ENCODE peak calls at places on chromosome 10, in eight cellular contexts. Y, X, J, I, C, E, B and L are unnamed samples.

GRCh38 chr10:120539076-120539475 is 82.0 kb downstream of the PLPP4 start:
- DNase-seq in B (no peak), C (no peak), I (no peak), Y (no peak), J (no peak), X (no peak), E (no peak), L (no peak)

GRCh38 chr10:118978316-118978997 is 51.1 kb upstream of the NANOS1 start:
- DNase-seq in X (no peak), J (no peak), Y (no peak), B (no peak), I (no peak), C (no peak), E (no peak), L (no peak)

GRCh38 chr10:128103229-128103714 is 23.0 kb downstream of the MKI67 start:
- DNase-seq in I (no peak), Y (no peak), X (no peak), C (no peak), E (no peak), B (no peak), J (no peak), L (no peak)

GRCh38 chr10:75293456-75293840 is 57.7 kb upstream of the COMTD1 start:
- DNase-seq in E (no peak), Y (no peak), B (no peak), I (no peak), X (no peak), J (no peak), C (no peak), L (no peak)

GRCh38 chr10:133059571-133059970 is 28.2 kb upstream of the ADGRA1 start:
- DNase-seq in E (no peak), I (no peak), B (no peak), J (no peak), C (no peak), Y (no peak), X (no peak), L (no peak)

GRCh38 chr10:16952610-16953009 is 135.4 kb upstream of the RSU1 start:
- DNase-seq in B (no peak), X (no peak), Y (no peak), C (peak), I (no peak), J (no peak), E (no peak), L (no peak)

GRCh38 chr10:17643339-17643754 is 604 bp upstream of the STAM start:
- DNase-seq in E (peak), Y (no peak), I (no peak), J (no peak), B (peak), X (no peak), C (no peak), L (peak)

GRCh38 chr10:31036209-31036608 is 4.5 kb upstream of the ZNF438 start:
- DNase-seq in B (no peak), E (no peak), Y (no peak), J (peak), I (peak), C (no peak), X (no peak), L (peak)

GRCh38 chr10:99341248-99341647 is 12.1 kb downstream of the CNNM1 start:
- DNase-seq in J (no peak), X (no peak), C (no peak), I (no peak), E (peak), Y (no peak), B (no peak), L (no peak)

GRCh38 chr10:34626158-34626557 is 188.9 kb downstream of the PARD3 start:
- DNase-seq in C (no peak), X (no peak), J (no peak), I (no peak), Y (no peak), E (no peak), B (no peak), L (no peak)

GRCh38 chr10:30534465-30535144 is 94.9 kb downstream of the LYZL2 start:
- DNase-seq in B (peak), C (peak), Y (no peak), J (peak), I (no peak), X (peak), E (peak), L (peak)

GRCh38 chr10:90138844-90139243 is 437.5 kb downstream of the KIF20B start:
- DNase-seq in X (no peak), J (peak), I (no peak), E (no peak), C (no peak), B (peak), Y (no peak), L (peak)

GRCh38 chr10:31623466-31623865 is 304.4 kb downstream of the ZEB1 start:
- DNase-seq in C (no peak), E (no peak), I (no peak), J (no peak), Y (no peak), B (no peak), X (no peak), L (no peak)

GRCh38 chr10:102579206-102579790 is 65.0 kb upstream of the TRIM8 start:
- DNase-seq in B (no peak), X (no peak), J (peak), C (no peak), I (no peak), Y (no peak), E (no peak), L (no peak)

GRCh38 chr10:63103971-63104409 is 29.1 kb upstream of the NRBF2 start:
- DNase-seq in B (no peak), E (no peak), X (no peak), C (peak), Y (no peak), J (no peak), I (peak), L (peak)

GRCh38 chr10:72719941-72720592 is 28.1 kb downstream of the MCU start:
- DNase-seq in E (no peak), X (no peak), C (no peak), J (no peak), B (no peak), I (no peak), Y (no peak), L (peak)

GRCh38 chr10:116080553-116080952 is 192.5 kb downstream of the GFRA1 start:
- DNase-seq in E (no peak), B (no peak), X (peak), J (no peak), I (peak), C (no peak), Y (no peak), L (peak)
- H2AFZ ChIP-seq in E (no peak), B (no peak), X (no peak), J (no peak), I (no peak), C (no peak), Y (no peak), L (no peak)

DNA sequence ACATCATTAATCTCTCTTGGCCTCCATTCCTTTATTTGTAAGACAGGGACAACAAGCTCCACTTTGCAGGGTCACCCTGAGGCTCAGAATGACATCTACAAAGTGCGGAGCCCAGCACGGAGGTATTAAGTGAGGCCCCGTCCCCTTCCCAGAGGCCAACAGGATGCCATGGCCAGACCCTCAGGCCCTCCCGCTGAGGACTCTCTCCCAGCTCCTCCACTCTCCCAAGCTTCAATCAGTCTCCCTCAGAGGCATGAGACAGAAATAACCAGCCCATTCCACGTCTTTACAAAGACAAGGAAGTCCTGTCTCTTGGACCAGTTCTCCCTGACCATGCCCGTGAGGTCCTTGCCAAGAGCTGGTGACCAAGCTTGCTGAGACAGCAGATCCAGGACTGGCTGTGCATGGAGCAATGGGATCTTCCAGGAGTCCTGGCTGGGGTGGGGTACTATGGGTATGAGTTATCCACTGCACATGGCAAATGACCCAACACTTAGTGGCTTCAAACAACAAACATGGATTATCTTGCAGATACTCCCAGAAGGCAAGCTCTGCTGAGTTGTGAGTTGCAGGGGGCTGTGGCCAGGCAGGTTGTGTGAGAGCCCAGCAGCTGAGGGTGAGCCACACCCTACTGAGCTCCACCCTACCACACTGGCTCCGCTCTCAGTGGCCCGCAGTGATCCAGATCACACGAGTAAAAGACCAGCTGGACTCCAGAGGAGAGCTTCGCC is 4.3 kb upstream of the PPIF start:
- DNase-seq in I (no peak), Y (no peak), E (no peak), B (no peak), X (no peak), J (no peak), C (peak), L (no peak)
- TF ChIP-seq POLR2AphosphoS5 in I (no peak), Y (no peak), E (no peak), B (no peak), X (no peak), J (no peak), C (no peak), L (no peak)

GRCh38 chr10:77925795-77926565 is 575 bp downstream of the DLG5 start:
- DNase-seq in I (no peak), C (peak), Y (no peak), X (no peak), E (peak), J (peak), B (no peak), L (peak)

GRCh38 chr10:77927343-77928256 is 1.0 kb upstream of the DLG5 start:
- DNase-seq in I (no peak), X (no peak), C (no peak), Y (no peak), J (peak), E (no peak), B (no peak), L (peak)

GRCh38 chr10:77922551-77923179 is 3.9 kb downstream of the DLG5 start:
- DNase-seq in I (no peak), X (no peak), C (no peak), E (no peak), J (no peak), B (no peak), Y (no peak), L (no peak)

GRCh38 chr10:77926566-77927342 is at the start of gene DLG5:
- DNase-seq in E (peak), Y (no peak), B (no peak), J (peak), C (peak), X (no peak), I (no peak), L (peak)

DNA sequence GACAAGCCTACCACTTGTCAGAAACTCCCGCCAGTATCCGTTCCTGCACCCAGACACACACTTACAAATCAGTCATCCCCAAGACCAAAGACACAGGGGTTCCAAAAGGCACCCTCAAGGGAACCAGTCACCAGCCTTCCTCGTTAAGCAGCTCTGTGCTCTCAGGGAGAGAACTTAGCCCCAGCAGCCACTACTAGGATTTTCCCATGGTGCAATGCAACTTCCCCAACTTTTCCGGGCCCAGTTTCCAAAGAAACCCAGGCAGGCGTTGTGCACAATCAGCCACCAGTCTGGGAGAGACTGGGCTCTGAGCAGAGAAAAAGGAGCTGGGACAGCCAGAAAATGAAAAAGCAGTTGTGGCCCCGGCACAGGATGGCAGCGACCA is 1.2 kb downstream of the DLG5 start:
- DNase-seq in C (no peak), I (no peak), X (no peak), B (no peak), J (peak), Y (no peak), E (peak), L (peak)
- H3K4me2 ChIP-seq in C (peak), I (peak), X (peak), B (peak), J (peak), Y (peak), E (peak), L (peak)

GRCh38 chr10:3469639-3470020 is 297.0 kb upstream of the PITRM1 start:
- DNase-seq in C (no peak), E (no peak), I (no peak), B (no peak), J (no peak), X (no peak), Y (no peak), L (no peak)
- H2AFZ ChIP-seq in C (no peak), E (peak), I (peak), B (no peak), J (no peak), X (peak), Y (no peak), L (no peak)

DNA sequence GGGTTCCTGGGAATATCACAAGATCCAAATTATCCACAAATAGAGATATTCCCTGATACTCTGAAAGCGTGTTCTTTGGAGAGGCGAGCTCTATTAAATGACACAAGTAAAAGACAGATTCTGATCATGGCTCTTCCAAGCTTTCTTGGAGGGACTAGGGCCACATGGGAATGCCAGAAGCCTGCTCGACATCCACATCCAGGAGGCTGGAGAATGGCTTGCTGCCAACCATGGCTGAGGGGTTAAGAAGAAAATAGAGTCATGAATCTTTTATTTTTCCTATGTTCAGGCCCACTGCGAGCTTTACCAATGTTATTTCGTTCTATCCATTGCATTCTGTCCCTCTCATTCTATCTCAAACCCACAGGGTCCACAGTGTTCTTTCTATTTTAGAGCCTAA is 1018.0 kb upstream of the CELF2 start:
- DNase-seq in E (no peak), I (no peak), B (no peak), J (no peak), Y (no peak), X (no peak), C (no peak), L (no peak)
- TF ChIP-seq POLR2AphosphoS5 in E (no peak), I (no peak), B (no peak), J (no peak), Y (no peak), X (no peak), C (no peak), L (no peak)

DNA sequence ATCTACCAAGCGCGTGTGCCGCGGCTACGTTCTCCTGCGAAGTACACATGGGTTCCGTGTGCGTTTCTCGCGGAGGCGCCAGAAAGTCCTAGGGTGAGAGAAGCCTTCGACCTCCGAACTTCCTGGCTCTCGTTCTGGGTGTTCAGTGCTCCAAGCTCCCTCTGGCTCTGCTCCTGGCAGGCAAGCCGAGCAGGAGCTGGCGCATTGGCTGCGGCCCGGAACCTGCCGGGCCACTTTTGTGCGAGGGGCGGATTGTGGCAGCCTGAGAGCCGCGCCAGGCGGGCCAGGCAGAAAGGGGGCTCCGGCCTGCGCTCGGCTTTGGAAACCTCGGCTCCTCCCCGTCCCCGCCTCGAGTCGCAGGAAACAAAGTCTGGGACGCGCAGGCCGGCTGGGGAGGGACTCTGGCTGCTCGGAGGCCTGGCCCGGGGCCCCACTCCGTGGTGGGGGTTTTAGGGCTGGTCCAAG is 9.6 kb downstream of the EMX2 start:
- DNase-seq in B (no peak), E (no peak), X (no peak), C (no peak), J (no peak), Y (no peak), I (no peak), L (peak)
- H3K4me2 ChIP-seq in B (no peak), E (no peak), X (no peak), C (no peak), J (no peak), Y (no peak), I (peak), L (peak)

GRCh38 chr10:43230909-43231522 is 35.8 kb downstream of the RASGEF1A start:
- DNase-seq in Y (no peak), E (no peak), X (no peak), I (no peak), C (no peak), B (no peak), J (no peak), L (no peak)
- H2AFZ ChIP-seq in Y (no peak), E (no peak), X (no peak), I (no peak), C (no peak), B (no peak), J (no peak), L (no peak)

DNA sequence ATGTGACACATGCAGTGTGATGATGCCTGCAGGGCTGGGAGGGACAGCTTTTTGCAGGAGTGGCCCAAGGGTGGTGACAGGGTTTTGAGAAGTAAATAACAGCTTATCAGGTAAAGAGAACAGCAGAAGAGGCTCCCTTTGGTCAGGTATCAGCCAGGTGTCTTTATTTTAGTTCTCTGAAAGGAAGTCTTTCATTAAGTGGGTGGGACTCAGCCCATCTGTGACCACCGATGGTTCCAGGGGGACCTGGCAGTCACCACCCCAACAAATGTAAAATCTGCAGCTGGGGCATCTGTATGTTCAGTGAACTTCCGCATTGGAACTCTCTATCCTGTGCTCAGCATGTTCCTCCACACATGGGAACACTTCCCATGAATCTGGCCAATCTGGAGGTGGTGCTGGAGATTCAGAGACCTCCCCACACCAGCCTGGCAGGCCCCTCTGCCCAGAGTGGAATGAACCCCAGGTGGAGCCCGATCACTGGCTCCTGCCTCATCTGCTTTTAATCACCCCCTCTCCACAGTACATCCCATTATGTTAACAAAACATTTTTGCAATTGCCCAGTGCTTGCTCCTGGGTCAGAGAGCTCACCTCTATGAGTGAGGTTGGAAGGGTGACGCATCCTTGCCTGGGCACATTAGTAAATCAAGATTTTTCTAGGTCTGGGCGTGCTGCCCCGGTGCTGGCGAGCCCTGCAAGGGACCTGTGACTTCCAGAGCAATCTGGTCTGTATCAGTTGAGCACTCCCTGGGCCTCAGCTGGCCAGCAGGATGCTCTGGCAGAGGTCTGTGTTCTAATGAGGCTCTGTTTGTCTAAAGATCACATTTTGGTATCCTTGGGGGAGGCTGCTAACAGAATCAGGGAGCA is 140.4 kb upstream of the GDF10 start:
- DNase-seq in E (peak), X (no peak), J (no peak), C (no peak), Y (no peak), I (no peak), B (no peak), L (no peak)
- TF ChIP-seq POLR2AphosphoS5 in E (no peak), X (no peak), J (no peak), C (no peak), Y (no peak), I (no peak), B (no peak), L (no peak)

DNA sequence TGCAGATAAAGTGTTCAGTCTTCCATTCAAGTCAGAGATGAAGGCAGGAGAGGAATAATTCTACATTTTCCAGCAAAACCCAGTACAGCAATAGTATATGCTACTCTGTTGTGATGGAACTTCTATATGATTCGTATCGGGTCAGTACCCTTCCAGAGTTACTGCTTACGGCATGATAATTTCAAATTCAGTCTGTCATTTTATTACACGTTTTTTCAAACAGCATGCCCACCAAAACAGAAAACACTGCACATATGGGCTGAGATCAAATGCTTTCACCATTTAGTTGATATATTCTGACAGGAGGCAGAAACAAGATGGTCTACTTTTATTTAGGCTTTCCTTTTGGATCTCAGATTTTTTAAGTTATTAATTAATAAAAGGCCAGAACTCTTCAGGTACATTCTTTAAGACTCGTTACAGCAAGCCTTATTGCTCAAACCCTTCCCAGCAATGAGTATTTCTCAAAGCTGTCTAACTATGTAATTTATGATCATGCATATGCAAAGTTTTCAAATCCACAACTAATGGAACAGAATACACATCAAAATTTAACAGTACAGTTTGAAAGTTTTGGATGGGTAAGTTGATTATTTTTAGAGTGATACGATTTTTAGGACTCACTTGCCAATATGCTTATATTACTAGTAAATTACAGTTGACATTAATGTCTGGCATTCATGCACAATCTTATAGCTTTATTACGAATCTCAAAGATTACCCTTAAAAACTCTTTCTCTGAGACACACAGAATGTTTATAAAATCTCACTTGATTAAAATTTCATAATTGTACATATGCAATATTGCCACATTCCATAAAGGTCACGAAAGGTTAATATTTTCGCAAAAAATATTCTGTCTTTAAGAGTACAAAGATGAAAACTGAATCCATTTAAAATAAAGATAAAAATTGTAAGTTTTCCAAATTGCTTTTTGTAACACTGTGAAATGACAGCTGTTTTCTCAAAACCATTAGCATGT is 91.0 kb downstream of the ANK3 start:
- DNase-seq in C (no peak), X (no peak), Y (no peak), I (no peak), J (no peak), B (no peak), E (no peak), L (no peak)
- H3K4me2 ChIP-seq in C (peak), X (no peak), Y (no peak), I (no peak), J (no peak), B (no peak), E (no peak), L (no peak)

GRCh38 chr10:1400129-1400865 is 337.0 kb downstream of the ADARB2 start:
- DNase-seq in Y (no peak), X (no peak), I (no peak), J (no peak), E (no peak), B (peak), C (no peak), L (no peak)
- H2AFZ ChIP-seq in Y (no peak), X (no peak), I (no peak), J (no peak), E (no peak), B (no peak), C (no peak), L (no peak)